ENCODE peak calls at places on chromosome 20, in five cellular contexts. X is thoracic aorta; B is effector memory CD4-positive, alpha-beta T cell; N is Panc1; F is CD8-positive, alpha-beta T cell. T is an unnamed sample.

GRCh38 chr20:20085071-20085470 is 32.7 kb downstream of the CFAP61 start:
- DNase-seq in X (peak; percentile 45), B (no peak), N (no peak), F (no peak), T (no peak)

GRCh38 chr20:46573788-46574581 is 23.5 kb upstream of the OCSTAMP start:
- DNase-seq in X (no peak), B (no peak), N (no peak), F (no peak), T (no peak)

GRCh38 chr20:46568570-46569129 is 18.2 kb upstream of the OCSTAMP start:
- DNase-seq in X (peak; percentile 24), B (no peak), N (no peak), F (no peak), T (no peak)

GRCh38 chr20:24993337-24994185 is 1.0 kb upstream of the APMAP start:
- DNase-seq in X (no peak), B (no peak), N (no peak), F (no peak), T (no peak)

GRCh38 chr20:59118855-59119254 is 44.8 kb upstream of the ZNF831 start:
- DNase-seq in X (no peak), B (no peak), N (no peak), F (no peak), T (no peak)

GRCh38 chr20:21125072-21125848 is 622 bp upstream of the KIZ start:
- DNase-seq in X (no peak), B (no peak), N (peak; percentile 58), F (no peak), T (peak; percentile 51)

GRCh38 chr20:58160451-58161051 is 67.9 kb downstream of the ANKRD60 start:
- DNase-seq in X (no peak), B (no peak), N (no peak), F (no peak), T (no peak)

GRCh38 chr20:18066421-18067333 is 9.0 kb upstream of the OVOL2 start:
- DNase-seq in X (no peak), B (no peak), N (no peak), F (no peak), T (no peak)

GRCh38 chr20:23156842-23157423 is 70.8 kb upstream of the CD93 start:
- DNase-seq in X (no peak), B (no peak), N (no peak), F (no peak), T (no peak)

GRCh38 chr20:57266251-57267157 is at the start of gene BMP7:
- DNase-seq in X (no peak), B (no peak), N (no peak), F (no peak), T (no peak)

GRCh38 chr20:33846291-33846916 is 35.3 kb downstream of the CHMP4B start:
- DNase-seq in X (no peak), B (no peak), N (no peak), F (no peak), T (peak; percentile 69)

GRCh38 chr20:23048283-23049200 is 930 bp downstream of the THBD start:
- DNase-seq in X (no peak), B (no peak), N (no peak), F (no peak), T (no peak)

GRCh38 chr20:33803921-33804337 is 7.2 kb upstream of the CHMP4B start:
- DNase-seq in X (no peak), B (no peak), N (no peak), F (no peak), T (peak; percentile 47)

GRCh38 chr20:31602779-31603441 is 2.2 kb upstream of the ID1 start:
- DNase-seq in X (no peak), B (peak; percentile 32), N (no peak), F (no peak), T (no peak)

GRCh38 chr20:56400001-56400640 is 7.7 kb downstream of the CSTF1 start:
- DNase-seq in X (peak; percentile 18), B (no peak), N (peak; percentile 33), F (peak; percentile 42), T (peak; percentile 74)

GRCh38 chr20:23366384-23366783 is 4.4 kb downstream of the GZF1 start:
- DNase-seq in X (no peak), B (no peak), N (no peak), F (no peak), T (no peak)

GRCh38 chr20:12825180-12825579 is 183.6 kb upstream of the SPTLC3 start:
- DNase-seq in X (no peak), B (no peak), N (no peak), F (no peak), T (no peak)

GRCh38 chr20:52103469-52103910 is 88.1 kb downstream of the ZFP64 start:
- DNase-seq in X (no peak), B (no peak), N (no peak), F (no peak), T (no peak)

GRCh38 chr20:32325706-32326506 is 32.2 kb upstream of the ASXL1 start:
- DNase-seq in X (no peak), B (no peak), N (peak; percentile 94), F (no peak), T (no peak)

GRCh38 chr20:35661013-35661412 is 3.7 kb downstream of the CPNE1 start:
- DNase-seq in X (no peak), B (no peak), N (no peak), F (no peak), T (no peak)

GRCh38 chr20:43442310-43442880 is 15.3 kb upstream of the SRSF6 start:
- DNase-seq in X (no peak), B (no peak), N (no peak), F (no peak), T (no peak)

GRCh38 chr20:35742741-35743523 is 872 bp upstream of the RBM39 start:
- DNase-seq in X (no peak), B (no peak), N (no peak), F (no peak), T (peak; percentile 72)

GRCh38 chr20:444862-445426 is 17.4 kb downstream of the TBC1D20 start:
- DNase-seq in X (no peak), B (no peak), N (no peak), F (no peak), T (no peak)

GRCh38 chr20:24632581-24632980 is 163.2 kb downstream of the SYNDIG1 start:
- DNase-seq in X (no peak), B (no peak), N (no peak), F (no peak), T (no peak)

GRCh38 chr20:59574308-59574707 is 30.0 kb upstream of the PHACTR3 start:
- DNase-seq in X (no peak), B (no peak), N (no peak), F (no peak), T (no peak)

GRCh38 chr20:44422083-44422482 is 53.6 kb upstream of the TTPAL start:
- DNase-seq in X (no peak), B (no peak), N (no peak), F (no peak), T (no peak)

GRCh38 chr20:57629976-57630525 is 9.8 kb upstream of the ZBP1 start:
- DNase-seq in X (no peak), B (no peak), N (no peak), F (no peak), T (no peak)

GRCh38 chr20:6579824-6580223 is 187.7 kb upstream of the BMP2 start:
- DNase-seq in X (no peak), B (no peak), N (no peak), F (no peak), T (no peak)

GRCh38 chr20:2169456-2170088 is 67.9 kb downstream of the STK35 start:
- DNase-seq in X (no peak), B (no peak), N (no peak), F (no peak), T (no peak)

GRCh38 chr20:44961868-44962267 is 1.7 kb upstream of the TOMM34 start:
- DNase-seq in X (no peak), B (no peak), N (no peak), F (no peak), T (no peak)

GRCh38 chr20:59992531-59992930 is 34.3 kb downstream of the CDH26 start:
- DNase-seq in X (no peak), B (no peak), N (no peak), F (no peak), T (no peak)

DNA sequence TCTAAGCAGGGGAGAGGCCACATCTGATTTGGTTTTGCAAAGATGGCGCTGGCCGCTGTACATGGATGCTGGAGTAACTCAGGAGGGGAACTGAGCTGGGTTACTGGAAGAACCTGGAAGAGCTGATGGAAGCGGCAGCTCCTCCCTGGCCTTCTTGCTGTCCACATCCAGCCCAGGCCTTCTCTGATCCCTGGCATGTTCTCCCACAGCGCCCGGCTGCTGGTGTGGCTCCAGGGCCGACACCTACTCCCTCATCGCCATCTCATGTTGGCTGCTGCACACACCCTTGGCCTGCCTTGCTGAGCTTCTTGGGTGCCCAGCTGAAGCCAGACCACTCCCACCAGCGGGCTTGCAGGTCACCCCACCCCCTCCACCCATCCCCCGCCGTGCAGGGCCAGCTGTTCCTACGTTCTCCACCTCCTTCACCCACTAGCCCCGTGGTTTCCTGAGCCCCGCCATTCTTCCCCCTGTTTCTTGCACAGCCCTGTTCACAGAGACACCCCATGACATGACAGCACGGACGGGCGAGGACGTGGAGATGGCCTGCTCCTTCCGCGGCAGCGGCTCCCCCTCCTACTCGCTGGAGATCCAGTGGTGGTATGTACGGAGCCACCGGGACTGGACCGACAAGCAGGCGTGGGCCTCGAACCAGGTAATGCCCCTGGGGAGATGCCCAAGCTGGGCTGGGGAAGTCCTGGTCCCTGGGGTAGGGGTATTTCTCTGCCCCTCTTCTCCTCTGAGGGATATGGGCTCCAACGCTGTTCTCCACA is 28.4 kb downstream of the VSTM2L start:
- DNase-seq in X (no peak), B (no peak), N (no peak), F (no peak), T (no peak)
- H3K4me3 ChIP-seq in X (no peak overlapping the region), B (no peak overlapping the region), N (no peak overlapping the region), F (no peak overlapping the region), T (no peak overlapping the region)

GRCh38 chr20:10278416-10278815 is 59.8 kb downstream of the SNAP25 start:
- DNase-seq in X (no peak), B (no peak), N (no peak), F (no peak), T (no peak)

GRCh38 chr20:10281911-10282310 is 63.3 kb downstream of the SNAP25 start:
- DNase-seq in X (no peak), B (no peak), N (no peak), F (no peak), T (no peak)

GRCh38 chr20:10276886-10277580 is 58.4 kb downstream of the SNAP25 start:
- DNase-seq in X (no peak), B (no peak), N (no peak), F (no peak), T (no peak)

GRCh38 chr20:10280016-10280908 is 61.6 kb downstream of the SNAP25 start:
- DNase-seq in X (no peak), B (no peak), N (no peak), F (no peak), T (no peak)

GRCh38 chr20:10277616-10278015 is 59.0 kb downstream of the SNAP25 start:
- DNase-seq in X (no peak), B (no peak), N (no peak), F (no peak), T (no peak)
- H3K4me1 ChIP-seq in X (peaks cover 13% of the 10 kb centered on the region), B (no peaks in the 10 kb centered on the region), N (no peaks in the 10 kb centered on the region), F (no peaks in the 10 kb centered on the region), T (peaks cover 2% of the 10 kb centered on the region)

DNA sequence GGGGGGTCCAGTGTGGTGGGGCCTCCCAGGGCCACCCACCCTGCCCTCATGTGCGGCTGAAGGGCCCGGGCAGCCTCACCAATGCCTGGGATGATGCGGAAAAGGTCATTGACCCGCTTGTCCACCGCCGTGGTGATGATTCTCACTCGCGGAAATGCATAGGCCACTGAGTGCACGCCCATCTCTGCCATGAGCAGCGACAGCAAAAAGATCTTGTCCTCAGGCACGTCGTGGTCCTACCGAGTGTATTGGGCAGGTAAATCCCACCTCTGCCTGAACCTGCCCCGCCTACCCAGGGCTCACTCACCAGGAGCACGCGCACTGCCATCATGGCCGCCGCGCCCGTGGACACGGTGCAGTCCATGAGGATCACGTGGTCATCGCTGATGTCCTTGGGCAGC is 16.1 kb downstream of the UCKL1 start:
- DNase-seq in X (no peak), B (no peak), N (no peak), F (no peak), T (no peak)
- H3K36me3 ChIP-seq in X (peaks cover 40% of the 10 kb centered on the region), B (peaks cover 36% of the 10 kb centered on the region), N (no peaks in the 10 kb centered on the region), F (peaks cover 27% of the 10 kb centered on the region), T (peaks cover 54% of the 10 kb centered on the region)

GRCh38 chr20:3808141-3808479 is 12.0 kb downstream of the CDC25B start:
- DNase-seq in X (peak; percentile 80), B (no peak), N (peak; percentile 93), F (no peak), T (no peak)
- H3K4me3 ChIP-seq in X (peak overlapping the region; percentile 48), B (no peak overlapping the region), N (peak overlapping the region; percentile 5), F (no peak overlapping the region), T (no peak overlapping the region)